ENCODE peak calls at places on chromosomes 6 and 20, in ten cellular contexts. Q is activated CD8-positive, alpha-beta T cell treated with anti-CD3 and anti-CD28 coated beads for 36 hours; L is RWPE1; U is astrocyte of the spinal cord; X is osteocyte; P is lower leg skin; Z is mammary epithelial cell; F is A549; C is HFF-Myc; J is fibroblast of mammary gland. W is an unnamed sample.

GRCh38 chr20:50283922-50284810 is 93.5 kb downstream of the CEBPB start:
- DNase-seq in Q (peak), L (peak), U (peak), X (no peak), P (peak), Z (peak), F (peak), C (no peak), J (peak), W (no peak)

GRCh38 chr20:48026981-48027592 is 241.8 kb upstream of the SULF2 start:
- DNase-seq in Q (no peak), L (no peak), U (no peak), X (no peak), P (no peak), Z (no peak), F (no peak), C (no peak), J (peak), W (no peak)

GRCh38 chr20:33654680-33655161 is 7.4 kb upstream of the C20orf144 start:
- DNase-seq in Q (no peak), L (no peak), U (no peak), X (no peak), P (no peak), Z (no peak), F (no peak), C (no peak), J (no peak), W (no peak)

GRCh38 chr20:1935696-1936366 is 40.6 kb downstream of the SIRPA start:
- DNase-seq in Q (no peak), L (no peak), U (no peak), X (no peak), P (no peak), Z (no peak), F (no peak), C (no peak), J (no peak), W (no peak)

GRCh38 chr6:147881432-147881831 is 372.9 kb downstream of the SAMD5 start:
- DNase-seq in Q (no peak), L (no peak), U (no peak), X (no peak), P (no peak), Z (no peak), F (no peak), C (no peak), J (no peak), W (no peak)

GRCh38 chr6:90288404-90288803 is 8.2 kb downstream of the BACH2 start:
- DNase-seq in Q (peak), L (no peak), U (peak), X (no peak), P (no peak), Z (no peak), F (no peak), C (no peak), J (peak), W (no peak)

GRCh38 chr6:135088818-135089809 is 34.5 kb upstream of the HBS1L start:
- DNase-seq in Q (peak), L (peak), U (peak), X (no peak), P (no peak), Z (peak), F (peak), C (peak), J (peak), W (peak)

GRCh38 chr20:22511943-22512910 is 72.1 kb downstream of the FOXA2 start:
- DNase-seq in Q (no peak), L (peak), U (no peak), X (peak), P (no peak), Z (no peak), F (peak), C (no peak), J (no peak), W (no peak)

GRCh38 chr6:153442096-153442495 is 311.0 kb upstream of the RGS17 start:
- DNase-seq in Q (no peak), L (no peak), U (no peak), X (no peak), P (no peak), Z (no peak), F (no peak), C (no peak), J (no peak), W (no peak)

GRCh38 chr20:32165836-32166545 is 41.6 kb downstream of the PLAGL2 start:
- DNase-seq in Q (no peak), L (no peak), U (no peak), X (no peak), P (no peak), Z (no peak), F (no peak), C (no peak), J (no peak), W (no peak)

GRCh38 chr6:157148391-157149323 is 174.7 kb downstream of the TMEM242 start:
- DNase-seq in Q (no peak), L (peak), U (peak), X (peak), P (no peak), Z (peak), F (peak), C (peak), J (peak), W (peak)

GRCh38 chr6:110672122-110672521 is 143.1 kb downstream of the CDK19 start:
- DNase-seq in Q (no peak), L (no peak), U (no peak), X (no peak), P (no peak), Z (no peak), F (no peak), C (no peak), J (no peak), W (no peak)

GRCh38 chr20:5654557-5654956 is 95.6 kb upstream of the SHLD1 start:
- DNase-seq in Q (no peak), L (peak), U (peak), X (no peak), P (no peak), Z (peak), F (peak), C (no peak), J (peak), W (no peak)

GRCh38 chr20:58227391-58228102 is 906 bp downstream of the ANKRD60 start:
- DNase-seq in Q (no peak), L (no peak), U (no peak), X (no peak), P (no peak), Z (no peak), F (no peak), C (no peak), J (no peak), W (no peak)

GRCh38 chr20:59525500-59526241 is 78.7 kb upstream of the PHACTR3 start:
- DNase-seq in Q (peak), L (peak), U (peak), X (no peak), P (no peak), Z (peak), F (peak), C (peak), J (peak), W (no peak)

GRCh38 chr6:166862287-166862977 is 93.9 kb downstream of the RNASET2 start:
- DNase-seq in Q (peak), L (no peak), U (no peak), X (peak), P (no peak), Z (no peak), F (no peak), C (no peak), J (no peak), W (no peak)

DNA sequence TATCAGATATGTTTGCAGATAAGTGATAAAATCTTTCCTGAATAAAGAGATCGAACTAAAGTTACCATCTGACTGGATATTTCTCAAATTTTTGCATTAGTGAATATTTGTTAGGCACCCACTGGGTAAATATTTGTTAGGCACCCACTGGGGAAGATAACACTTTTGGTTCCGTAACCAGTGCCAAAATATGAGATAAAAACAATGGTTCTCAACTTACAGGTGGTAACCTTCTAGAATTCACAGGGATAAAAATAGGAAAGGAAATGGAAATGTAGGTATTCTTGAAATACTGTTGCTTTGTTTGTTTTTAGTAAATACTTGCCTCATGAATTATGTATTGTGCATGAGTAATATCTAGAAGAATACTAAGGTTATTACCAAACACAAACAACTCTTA is 245.0 kb upstream of the KHDRBS2 start:
- DNase-seq in Q (no peak), L (no peak), U (no peak), X (no peak), P (no peak), Z (no peak), F (no peak), C (no peak), J (no peak), W (no peak)
- TF ChIP-seq CTCF in Q (no peak), L (no peak), U (no peak), X (no peak), P (no peak), Z (no peak), F (no peak), C (no peak), J (no peak), W (no peak)

GRCh38 chr6:11766056-11766455 is 12.5 kb downstream of the ADTRP start:
- DNase-seq in Q (no peak), L (no peak), U (peak), X (no peak), P (no peak), Z (peak), F (peak), C (no peak), J (no peak), W (no peak)

GRCh38 chr6:11763460-11764249 is 14.9 kb downstream of the ADTRP start:
- DNase-seq in Q (no peak), L (no peak), U (peak), X (no peak), P (no peak), Z (no peak), F (no peak), C (no peak), J (peak), W (no peak)

GRCh38 chr6:11762782-11763459 is 15.7 kb downstream of the ADTRP start:
- DNase-seq in Q (no peak), L (no peak), U (no peak), X (no peak), P (no peak), Z (no peak), F (no peak), C (no peak), J (peak), W (no peak)

GRCh38 chr6:11761744-11762620 is 16.6 kb downstream of the ADTRP start:
- DNase-seq in Q (no peak), L (no peak), U (no peak), X (no peak), P (no peak), Z (peak), F (no peak), C (no peak), J (no peak), W (no peak)

DNA sequence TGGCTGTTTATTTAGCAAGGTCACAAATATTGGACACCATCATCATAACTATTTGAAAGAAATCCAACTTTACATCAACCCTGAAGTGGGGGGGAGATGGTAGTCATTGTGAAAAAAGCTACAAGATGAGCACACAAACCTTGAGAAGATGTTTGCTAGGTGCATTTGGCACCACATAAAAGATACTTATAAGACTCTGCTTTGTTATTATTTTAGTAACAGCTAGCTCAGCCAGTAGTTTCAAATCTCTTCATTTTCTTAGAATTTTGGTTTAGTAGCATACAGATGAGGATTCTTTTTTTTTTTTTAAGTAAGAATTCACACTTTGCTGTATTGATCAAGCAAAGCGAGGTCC is 14.4 kb downstream of the ADTRP start:
- DNase-seq in Q (no peak), L (no peak), U (no peak), X (no peak), P (no peak), Z (no peak), F (no peak), C (no peak), J (no peak), W (no peak)
- TF ChIP-seq CTCF in Q (no peak), L (no peak), U (no peak), X (no peak), P (no peak), Z (no peak), F (no peak), C (no peak), J (no peak), W (no peak)

GRCh38 chr6:70421509-70421908 is 8.2 kb downstream of the FAM135A start:
- DNase-seq in Q (no peak), L (no peak), U (no peak), X (no peak), P (no peak), Z (no peak), F (no peak), C (no peak), J (no peak), W (no peak)
- TF ChIP-seq CTCF in Q (no peak), L (no peak), U (no peak), X (no peak), P (no peak), Z (no peak), F (no peak), C (no peak), J (no peak), W (no peak)

GRCh38 chr6:27679968-27680694 is 207.2 kb upstream of the ZNF184 start:
- DNase-seq in Q (no peak), L (no peak), U (no peak), X (no peak), P (no peak), Z (no peak), F (no peak), C (no peak), J (no peak), W (no peak)
- TF ChIP-seq CTCF in Q (no peak), L (no peak), U (no peak), X (no peak), P (no peak), Z (no peak), F (no peak), C (no peak), J (no peak), W (no peak)

DNA sequence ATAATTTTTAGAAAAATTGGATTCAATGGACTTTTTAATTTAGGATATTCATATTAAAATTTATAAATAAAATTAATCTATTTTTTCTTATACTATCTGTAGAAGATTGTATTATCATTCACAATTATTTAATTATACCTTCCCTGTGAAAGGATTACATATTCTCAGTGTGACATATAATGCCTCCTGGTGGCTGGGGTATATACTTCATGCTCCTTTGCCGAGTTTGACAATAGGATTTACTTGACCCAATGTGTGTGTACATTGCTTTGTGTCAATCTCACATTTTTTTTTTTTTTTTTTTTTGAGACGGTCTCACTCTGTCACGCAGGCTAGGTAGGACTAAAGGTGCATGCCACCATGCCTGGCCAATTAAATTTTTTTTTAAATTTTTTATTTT is 230.0 kb upstream of the CHD6 start:
- DNase-seq in Q (no peak), L (no peak), U (no peak), X (no peak), P (no peak), Z (no peak), F (peak), C (no peak), J (no peak), W (no peak)
- TF ChIP-seq CTCF in Q (no peak), L (no peak), U (no peak), X (no peak), P (no peak), Z (no peak), F (no peak), C (no peak), J (no peak), W (no peak)

GRCh38 chr6:29720863-29721262 is 2.4 kb upstream of the HLA-F start:
- DNase-seq in Q (peak), L (no peak), U (no peak), X (no peak), P (no peak), Z (no peak), F (no peak), C (no peak), J (no peak), W (no peak)
- TF ChIP-seq CTCF in Q (no peak), L (peak), U (no peak), X (no peak), P (no peak), Z (peak), F (no peak), C (no peak), J (no peak), W (no peak)

W was measured in AG04449.